ENCODE peak calls at places on chromosome 5, in seven cellular contexts. C is activated CD4-positive, alpha-beta T cell treated with anti-CD3 and anti-CD28 coated beads, Interleukin-2, amount 50 U/mL, for 4 hours; Z is NCI-H1930; M is omental fat pad; Y is adrenal gland; P is heart left ventricle; E is T47D. A is an unnamed sample.
A peak's percentile ranks its signal among the peaks of the same experiment; 100 is the strongest.

GRCh38 chr5:1299961-1300360 is 5.1 kb upstream of the TERT start:
- DNase-seq in C (no peak), Z (no peak), M (no peak), Y (no peak), P (no peak), E (no peak), A (no peak)

GRCh38 chr5:157961828-157962390 is 103.0 kb upstream of the CLINT1 start:
- DNase-seq in C (no peak), Z (no peak), M (no peak), Y (no peak), P (no peak), E (no peak), A (no peak)

GRCh38 chr5:139312075-139312474 is 18.5 kb downstream of the MATR3 start:
- DNase-seq in C (no peak), Z (no peak), M (no peak), Y (no peak), P (no peak), E (no peak), A (no peak)

GRCh38 chr5:1322955-1323802 is 21.7 kb downstream of the CLPTM1L start:
- DNase-seq in C (no peak), Z (no peak), M (no peak), Y (no peak), P (no peak), E (no peak), A (no peak)

GRCh38 chr5:59020611-59021285 is 437.9 kb downstream of the RAB3C start:
- DNase-seq in C (no peak), Z (no peak), M (no peak), Y (no peak), P (no peak), E (no peak), A (no peak)

GRCh38 chr5:154081246-154081645 is 42.5 kb downstream of the MFAP3 start:
- DNase-seq in C (no peak), Z (no peak), M (no peak), Y (no peak), P (no peak), E (no peak), A (no peak)

GRCh38 chr5:1103505-1104326 is 8.1 kb downstream of the SLC12A7 start:
- DNase-seq in C (no peak), Z (no peak), M (no peak), Y (peak; percentile 82), P (peak; percentile 89), E (peak; percentile 40), A (peak; percentile 91)

GRCh38 chr5:107428303-107428761 is 242.4 kb downstream of the EFNA5 start:
- DNase-seq in C (no peak), Z (no peak), M (no peak), Y (no peak), P (no peak), E (no peak), A (no peak)

GRCh38 chr5:132176543-132176945 is 51.1 kb downstream of the P4HA2 start:
- DNase-seq in C (no peak), Z (no peak), M (no peak), Y (no peak), P (no peak), E (no peak), A (no peak)

GRCh38 chr5:116084231-116084630 is 594 bp upstream of the COMMD10 start:
- DNase-seq in C (no peak), Z (no peak), M (no peak), Y (no peak), P (no peak), E (peak; percentile 26), A (no peak)

GRCh38 chr5:54643679-54644078 is 126.1 kb downstream of the SNX18 start:
- DNase-seq in C (no peak), Z (no peak), M (no peak), Y (peak; percentile 19), P (no peak), E (no peak), A (no peak)

GRCh38 chr5:32711693-32712462 is 757 bp downstream of the NPR3 start:
- DNase-seq in C (no peak), Z (no peak), M (no peak), Y (no peak), P (peak; percentile 41), E (peak; percentile 12), A (peak; percentile 62)

GRCh38 chr5:3167473-3167872 is 416.0 kb upstream of the IRX2 start:
- DNase-seq in C (no peak), Z (no peak), M (no peak), Y (no peak), P (no peak), E (no peak), A (no peak)

GRCh38 chr5:159242153-159242552 is 20.9 kb upstream of the UBLCP1 start:
- DNase-seq in C (no peak), Z (no peak), M (no peak), Y (no peak), P (no peak), E (no peak), A (no peak)

GRCh38 chr5:160694896-160695295 is 157.1 kb downstream of the ATP10B start:
- DNase-seq in C (no peak), Z (no peak), M (no peak), Y (no peak), P (no peak), E (no peak), A (no peak)

GRCh38 chr5:139901971-139902370 is 106.4 kb downstream of the PSD2 start:
- DNase-seq in C (no peak), Z (no peak), M (no peak), Y (no peak), P (no peak), E (no peak), A (no peak)

GRCh38 chr5:61949054-61949679 is 356.8 kb upstream of the KIF2A start:
- DNase-seq in C (no peak), Z (no peak), M (no peak), Y (no peak), P (no peak), E (no peak), A (no peak)

GRCh38 chr5:177154003-177154643 is 20.6 kb downstream of the NSD1 start:
- DNase-seq in C (no peak), Z (no peak), M (no peak), Y (no peak), P (no peak), E (no peak), A (no peak)

GRCh38 chr5:128637031-128637430 is 99.0 kb upstream of the FBN2 start:
- DNase-seq in C (no peak), Z (no peak), M (no peak), Y (no peak), P (no peak), E (no peak), A (no peak)

GRCh38 chr5:68766952-68767464 is 326.8 kb upstream of the SLC30A5 start:
- DNase-seq in C (no peak), Z (no peak), M (no peak), Y (no peak), P (no peak), E (no peak), A (no peak)

GRCh38 chr5:168875839-168876238 is 296.7 kb upstream of the PANK3 start:
- DNase-seq in C (no peak), Z (no peak), M (no peak), Y (no peak), P (no peak), E (no peak), A (no peak)

GRCh38 chr5:95924720-95925119 is 36.9 kb downstream of the ELL2 start:
- DNase-seq in C (no peak), Z (no peak), M (no peak), Y (no peak), P (no peak), E (peak; percentile 69), A (no peak)

GRCh38 chr5:2747372-2748179 is 3.9 kb downstream of the IRX2 start:
- DNase-seq in C (no peak), Z (no peak), M (no peak), Y (no peak), P (no peak), E (no peak), A (no peak)

GRCh38 chr5:56200856-56201638 is 32.1 kb downstream of the ANKRD55 start:
- DNase-seq in C (peak; percentile 51), Z (no peak), M (no peak), Y (peak; percentile 87), P (peak; percentile 47), E (peak; percentile 91), A (no peak)

GRCh38 chr5:134735243-134735642 is 3.1 kb upstream of the CAMLG start:
- DNase-seq in C (no peak), Z (no peak), M (no peak), Y (no peak), P (no peak), E (no peak), A (no peak)

GRCh38 chr5:134784946-134785620 is 26.5 kb downstream of the DDX46 start:
- DNase-seq in C (no peak), Z (no peak), M (no peak), Y (no peak), P (no peak), E (no peak), A (no peak)

GRCh38 chr5:133611357-133612020 is 852 bp downstream of the FSTL4 start:
- DNase-seq in C (no peak), Z (no peak), M (no peak), Y (no peak), P (no peak), E (no peak), A (no peak)

GRCh38 chr5:10701567-10702039 is 59.4 kb downstream of the DAP start:
- DNase-seq in C (no peak), Z (no peak), M (no peak), Y (no peak), P (no peak), E (peak; percentile 59), A (no peak)

GRCh38 chr5:95857185-95857945 is 34.8 kb upstream of the GLRX start:
- DNase-seq in C (no peak), Z (no peak), M (peak; percentile 46), Y (peak; percentile 72), P (peak; percentile 45), E (peak; percentile 36), A (peak; percentile 86)

GRCh38 chr5:95734916-95735315 is 3.8 kb downstream of the RHOBTB3 start:
- DNase-seq in C (no peak), Z (no peak), M (no peak), Y (no peak), P (no peak), E (no peak), A (no peak)

GRCh38 chr5:35852084-35852734 is 4.5 kb upstream of the IL7R start:
- DNase-seq in C (peak; percentile 44), Z (no peak), M (no peak), Y (peak; percentile 80), P (no peak), E (peak; percentile 21), A (no peak)

GRCh38 chr5:178413992-178414391 is 176.2 kb downstream of the COL23A1 start:
- DNase-seq in C (no peak), Z (no peak), M (no peak), Y (no peak), P (no peak), E (no peak), A (no peak)

GRCh38 chr5:54362434-54362833 is 52.1 kb upstream of the ARL15 start:
- DNase-seq in C (no peak), Z (no peak), M (no peak), Y (no peak), P (no peak), E (no peak), A (no peak)

GRCh38 chr5:57650360-57651069 is 167.9 kb upstream of the ACTBL2 start:
- DNase-seq in C (no peak), Z (no peak), M (no peak), Y (peak; percentile 43), P (no peak), E (peak; percentile 84), A (no peak)

GRCh38 chr5:39758426-39758825 is 333.6 kb upstream of the DAB2 start:
- DNase-seq in C (no peak), Z (no peak), M (no peak), Y (no peak), P (no peak), E (no peak), A (no peak)

GRCh38 chr5:53067641-53068040 is 41.9 kb downstream of the MOCS2 start:
- DNase-seq in C (no peak), Z (no peak), M (no peak), Y (no peak), P (no peak), E (no peak), A (no peak)

GRCh38 chr5:95486185-95486584 is 68.6 kb downstream of the SKIC3 start:
- DNase-seq in C (no peak), Z (no peak), M (no peak), Y (no peak), P (no peak), E (no peak), A (no peak)

GRCh38 chr5:72256536-72256935 is 63.5 kb downstream of the MRPS27 start:
- DNase-seq in C (no peak), Z (no peak), M (no peak), Y (no peak), P (no peak), E (no peak), A (no peak)

A was measured in left ventricle myocardium superior.